ENCODE peak calls at places on chromosome 5, in five cellular contexts. P, H, J, S and Z are unnamed samples.

GRCh38 chr5:143177263-143177994 is 226.1 kb downstream of the NR3C1 start:
- DNase-seq in P (no peak), H (no peak), J (no peak), S (peak), Z (no peak)

GRCh38 chr5:98179791-98180755 is 593.4 kb upstream of the RGMB start:
- DNase-seq in P (no peak), H (no peak), J (no peak), S (no peak), Z (no peak)

GRCh38 chr5:109611505-109611904 is 78.2 kb upstream of the MAN2A1 start:
- DNase-seq in P (no peak), H (no peak), J (no peak), S (no peak), Z (no peak)

GRCh38 chr5:31106259-31106658 is 87.2 kb upstream of the CDH6 start:
- DNase-seq in P (no peak), H (no peak), J (no peak), S (no peak), Z (no peak)

GRCh38 chr5:167565555-167565954 is 725.9 kb upstream of the WWC1 start:
- DNase-seq in P (no peak), H (no peak), J (no peak), S (no peak), Z (no peak)

GRCh38 chr5:172085738-172086137 is 79.3 kb upstream of the FBXW11 start:
- DNase-seq in P (no peak), H (no peak), J (no peak), S (peak), Z (no peak)

GRCh38 chr5:75412111-75412990 is 75.3 kb downstream of the HMGCR start:
- DNase-seq in P (no peak), H (no peak), J (no peak), S (no peak), Z (no peak)

GRCh38 chr5:131394128-131394527 is 130.3 kb downstream of the CDC42SE2 start:
- DNase-seq in P (peak), H (no peak), J (no peak), S (peak), Z (peak)

GRCh38 chr5:28403846-28404245 is 1365.5 kb upstream of the CDH9 start:
- DNase-seq in P (no peak), H (no peak), J (no peak), S (no peak), Z (no peak)

GRCh38 chr5:66689522-66690220 is 93.5 kb downstream of the MAST4 start:
- DNase-seq in P (no peak), H (no peak), J (no peak), S (no peak), Z (no peak)

GRCh38 chr5:178301641-178302040 is 69.0 kb upstream of the PHYKPL start:
- DNase-seq in P (no peak), H (no peak), J (no peak), S (no peak), Z (no peak)

GRCh38 chr5:139392678-139393496 is 2.0 kb downstream of the PROB1 start:
- DNase-seq in P (peak), H (peak), J (peak), S (peak), Z (peak)

GRCh38 chr5:41871866-41872265 is 1.6 kb upstream of the OXCT1 start:
- DNase-seq in P (no peak), H (no peak), J (no peak), S (no peak), Z (no peak)

GRCh38 chr5:108765647-108766046 is 17.9 kb downstream of the FER start:
- DNase-seq in P (no peak), H (no peak), J (no peak), S (no peak), Z (no peak)

GRCh38 chr5:72443883-72444282 is 63.3 kb downstream of the ZNF366 start:
- DNase-seq in P (no peak), H (no peak), J (no peak), S (no peak), Z (no peak)

GRCh38 chr5:59296317-59297264 is 596.9 kb downstream of the PDE4D start:
- DNase-seq in P (no peak), H (no peak), J (no peak), S (no peak), Z (no peak)

GRCh38 chr5:19891658-19892057 is 96.3 kb downstream of the CDH18 start:
- DNase-seq in P (no peak), H (no peak), J (no peak), S (no peak), Z (no peak)

GRCh38 chr5:1000329-1000728 is 8.3 kb upstream of the NKD2 start:
- DNase-seq in P (no peak), H (no peak), J (no peak), S (no peak), Z (no peak)

GRCh38 chr5:78518365-78519197 is 130.0 kb downstream of the LHFPL2 start:
- DNase-seq in P (no peak), H (no peak), J (no peak), S (peak), Z (no peak)

GRCh38 chr5:53601570-53601969 is 41.1 kb downstream of the NDUFS4 start:
- DNase-seq in P (no peak), H (no peak), J (no peak), S (no peak), Z (no peak)

GRCh38 chr5:106420102-106420501 is 1250.6 kb downstream of the EFNA5 start:
- DNase-seq in P (no peak), H (no peak), J (no peak), S (no peak), Z (no peak)

GRCh38 chr5:117504245-117504644 is 929.6 kb upstream of the SEMA6A start:
- DNase-seq in P (no peak), H (no peak), J (no peak), S (no peak), Z (no peak)

GRCh38 chr5:120539471-120539870 is 75.4 kb downstream of the PRR16 start:
- DNase-seq in P (no peak), H (no peak), J (no peak), S (no peak), Z (no peak)

GRCh38 chr5:67268233-67269011 is 71.8 kb upstream of the CD180 start:
- DNase-seq in P (no peak), H (no peak), J (no peak), S (peak), Z (no peak)

GRCh38 chr5:157342822-157343402 is 77.0 kb downstream of the CYFIP2 start:
- DNase-seq in P (no peak), H (no peak), J (peak), S (peak), Z (no peak)

GRCh38 chr5:4896328-4896727 is 243.8 kb upstream of the ADAMTS16 start:
- DNase-seq in P (no peak), H (no peak), J (no peak), S (no peak), Z (no peak)